ENCODE peak calls at places on chromosomes 6 and 20, in five cellular contexts. One of them, this sample, is unnamed.
A peak's percentile ranks its signal among the peaks of the same experiment; 100 is the strongest.

GRCh38 chr20:1567392-1568165 is 10.1 kb upstream of the SIRPD start:
- DNase-seq in HCT116: peak; percentile 8
- DNase-seq in effector CD4-positive, alpha-beta T cell: no peak
- DNase-seq in mucosa of gallbladder: no peak
- DNase-seq in stimulated activated CD4-positive, alpha-beta T cell treated with anti-CD3 and anti-CD28 coated beads, Interleukin-15, amount 100 ng/mL, for 48 hours: no peak
- DNase-seq in this sample: no peak

GRCh38 chr6:4931530-4932505 is 72.0 kb downstream of the RPP40 start:
- DNase-seq in HCT116: no peak
- DNase-seq in effector CD4-positive, alpha-beta T cell: no peak
- DNase-seq in mucosa of gallbladder: peak; percentile 44
- DNase-seq in stimulated activated CD4-positive, alpha-beta T cell treated with anti-CD3 and anti-CD28 coated beads, Interleukin-15, amount 100 ng/mL, for 48 hours: no peak
- DNase-seq in this sample: peak; percentile 12

GRCh38 chr6:37233541-37233940 is 24.0 kb upstream of the TBC1D22B start:
- DNase-seq in HCT116: no peak
- DNase-seq in effector CD4-positive, alpha-beta T cell: no peak
- DNase-seq in mucosa of gallbladder: no peak
- DNase-seq in stimulated activated CD4-positive, alpha-beta T cell treated with anti-CD3 and anti-CD28 coated beads, Interleukin-15, amount 100 ng/mL, for 48 hours: no peak
- DNase-seq in this sample: no peak

GRCh38 chr6:12113190-12113578 is 101.1 kb downstream of the HIVEP1 start:
- DNase-seq in HCT116: no peak
- DNase-seq in effector CD4-positive, alpha-beta T cell: no peak
- DNase-seq in mucosa of gallbladder: no peak
- DNase-seq in stimulated activated CD4-positive, alpha-beta T cell treated with anti-CD3 and anti-CD28 coated beads, Interleukin-15, amount 100 ng/mL, for 48 hours: no peak
- DNase-seq in this sample: no peak

GRCh38 chr6:19478992-19479391 is 358.2 kb upstream of the ID4 start:
- DNase-seq in HCT116: no peak
- DNase-seq in effector CD4-positive, alpha-beta T cell: no peak
- DNase-seq in mucosa of gallbladder: no peak
- DNase-seq in stimulated activated CD4-positive, alpha-beta T cell treated with anti-CD3 and anti-CD28 coated beads, Interleukin-15, amount 100 ng/mL, for 48 hours: no peak
- DNase-seq in this sample: no peak

GRCh38 chr6:41624621-41625365 is 13.5 kb upstream of the MDFI start:
- DNase-seq in HCT116: no peak
- DNase-seq in effector CD4-positive, alpha-beta T cell: no peak
- DNase-seq in mucosa of gallbladder: no peak
- DNase-seq in stimulated activated CD4-positive, alpha-beta T cell treated with anti-CD3 and anti-CD28 coated beads, Interleukin-15, amount 100 ng/mL, for 48 hours: no peak
- DNase-seq in this sample: no peak

GRCh38 chr20:46767127-46767761 is 57.8 kb downstream of the SLC2A10 start:
- DNase-seq in HCT116: peak; percentile 46
- DNase-seq in effector CD4-positive, alpha-beta T cell: no peak
- DNase-seq in mucosa of gallbladder: no peak
- DNase-seq in stimulated activated CD4-positive, alpha-beta T cell treated with anti-CD3 and anti-CD28 coated beads, Interleukin-15, amount 100 ng/mL, for 48 hours: peak; percentile 14
- DNase-seq in this sample: peak; percentile 79

GRCh38 chr20:8299921-8300320 is 167.9 kb downstream of the PLCB1 start:
- DNase-seq in HCT116: no peak
- DNase-seq in effector CD4-positive, alpha-beta T cell: no peak
- DNase-seq in mucosa of gallbladder: no peak
- DNase-seq in stimulated activated CD4-positive, alpha-beta T cell treated with anti-CD3 and anti-CD28 coated beads, Interleukin-15, amount 100 ng/mL, for 48 hours: no peak
- DNase-seq in this sample: no peak

GRCh38 chr6:150201285-150201684 is 58.4 kb downstream of the PPP1R14C start:
- DNase-seq in HCT116: no peak
- DNase-seq in effector CD4-positive, alpha-beta T cell: no peak
- DNase-seq in mucosa of gallbladder: no peak
- DNase-seq in stimulated activated CD4-positive, alpha-beta T cell treated with anti-CD3 and anti-CD28 coated beads, Interleukin-15, amount 100 ng/mL, for 48 hours: no peak
- DNase-seq in this sample: no peak

GRCh38 chr20:10308652-10309051 is 90.0 kb downstream of the SNAP25 start:
- DNase-seq in HCT116: no peak
- DNase-seq in effector CD4-positive, alpha-beta T cell: no peak
- DNase-seq in mucosa of gallbladder: no peak
- DNase-seq in stimulated activated CD4-positive, alpha-beta T cell treated with anti-CD3 and anti-CD28 coated beads, Interleukin-15, amount 100 ng/mL, for 48 hours: no peak
- DNase-seq in this sample: no peak

This sample was measured in Calu3.